ENCODE peak calls at places on chromosomes 2 and 18, in seven cellular contexts. D is GM23248, G is neural progenitor cell, Y is PC-9, J is GM23338, V is PC-3, M is SK-N-SH. R is an unnamed sample. For H3F3A, the result is how much of the 10 kb centered on the place peaks cover.

GRCh38 chr2:41784496-41784895 is 263.3 kb upstream of the PKDCC start:
- DNase-seq in D (no peak), G (no peak), Y (no peak), J (peak), V (peak), M (no peak), R (no peak)

GRCh38 chr18:68997845-68998244 is 200.0 kb downstream of the CCDC102B start:
- DNase-seq in D (no peak), G (no peak), Y (no peak), J (no peak), V (no peak), M (no peak), R (no peak)

GRCh38 chr2:232309592-232309991 is 69.0 kb upstream of the ALPP start:
- DNase-seq in D (no peak), G (no peak), Y (no peak), J (no peak), V (no peak), M (no peak), R (no peak)

GRCh38 chr18:67475673-67476072 is 40.8 kb downstream of the DSEL start:
- DNase-seq in D (peak), G (no peak), Y (no peak), J (no peak), V (no peak), M (no peak), R (no peak)

GRCh38 chr2:172965433-172965832 is 110.2 kb upstream of the MAP3K20 start:
- DNase-seq in D (peak), G (no peak), Y (no peak), J (no peak), V (no peak), M (no peak), R (no peak)

GRCh38 chr2:70070557-70071268 is 16.6 kb upstream of the PCBP1 start:
- DNase-seq in D (peak), G (peak), Y (peak), J (peak), V (peak), M (peak), R (peak)

GRCh38 chr2:173524257-173524951 is 169.7 kb downstream of the CDCA7 start:
- DNase-seq in D (no peak), G (no peak), Y (no peak), J (no peak), V (no peak), M (no peak), R (no peak)

GRCh38 chr2:105760639-105761337 is 16.1 kb downstream of the NCK2 start:
- DNase-seq in D (no peak), G (no peak), Y (no peak), J (no peak), V (no peak), M (no peak), R (no peak)

GRCh38 chr2:239131521-239131920 is 269.3 kb downstream of the HDAC4 start:
- DNase-seq in D (no peak), G (no peak), Y (no peak), J (no peak), V (no peak), M (no peak), R (no peak)

GRCh38 chr18:36662000-36662399 is 166.8 kb downstream of the TPGS2 start:
- DNase-seq in D (peak), G (peak), Y (no peak), J (peak), V (no peak), M (no peak), R (no peak)

GRCh38 chr2:218698885-218699284 is 11.8 kb upstream of the TTLL4 start:
- DNase-seq in D (no peak), G (no peak), Y (no peak), J (no peak), V (no peak), M (no peak), R (no peak)

GRCh38 chr18:31857516-31858106 is 85.3 kb downstream of the TRAPPC8 start:
- DNase-seq in D (no peak), G (no peak), Y (no peak), J (no peak), V (no peak), M (no peak), R (no peak)

GRCh38 chr2:127012868-127013267 is 94.1 kb downstream of the BIN1 start:
- DNase-seq in D (peak), G (no peak), Y (no peak), J (no peak), V (no peak), M (no peak), R (no peak)

GRCh38 chr2:33370886-33371285 is 105.6 kb upstream of the RASGRP3 start:
- DNase-seq in D (no peak), G (no peak), Y (no peak), J (no peak), V (no peak), M (no peak), R (no peak)

GRCh38 chr18:13280066-13280795 is 61.7 kb downstream of the LDLRAD4 start:
- DNase-seq in D (no peak), G (peak), Y (no peak), J (no peak), V (no peak), M (no peak), R (no peak)

GRCh38 chr2:208318127-208318526 is 52.1 kb downstream of the PIKFYVE start:
- DNase-seq in D (no peak), G (no peak), Y (no peak), J (no peak), V (no peak), M (no peak), R (no peak)

GRCh38 chr18:74519320-74520095 is 14.8 kb upstream of the CNDP1 start:
- DNase-seq in D (no peak), G (no peak), Y (no peak), J (no peak), V (no peak), M (no peak), R (no peak)

GRCh38 chr18:22604390-22604985 is 186.8 kb upstream of the CTAGE1 start:
- DNase-seq in D (no peak), G (no peak), Y (no peak), J (no peak), V (no peak), M (no peak), R (no peak)

GRCh38 chr2:228658998-228659397 is 477.5 kb upstream of the SPHKAP start:
- DNase-seq in D (peak), G (no peak), Y (no peak), J (no peak), V (peak), M (no peak), R (no peak)

GRCh38 chr18:70169747-70170146 is 35.7 kb downstream of the RTTN start:
- DNase-seq in D (no peak), G (no peak), Y (no peak), J (no peak), V (no peak), M (no peak), R (no peak)

GRCh38 chr18:10715791-10716190 is 190.0 kb downstream of the NAPG start:
- DNase-seq in D (peak), G (no peak), Y (no peak), J (no peak), V (peak), M (no peak), R (no peak)

GRCh38 chr2:58339548-58340243 is 98.6 kb upstream of the FANCL start:
- DNase-seq in D (no peak), G (no peak), Y (no peak), J (no peak), V (peak), M (no peak), R (no peak)

GRCh38 chr2:146544701-146545100 is 1300.1 kb upstream of the ACVR2A start:
- DNase-seq in D (no peak), G (no peak), Y (no peak), J (no peak), V (no peak), M (no peak), R (no peak)

GRCh38 chr2:147331790-147332419 is 512.9 kb upstream of the ACVR2A start:
- DNase-seq in D (peak), G (peak), Y (no peak), J (peak), V (peak), M (no peak), R (peak)

GRCh38 chr2:218230882-218231281 is 13.9 kb downstream of the ARPC2 start:
- DNase-seq in D (peak), G (no peak), Y (no peak), J (peak), V (peak), M (peak), R (peak)

GRCh38 chr2:85231952-85232351 is 95.8 kb downstream of the TGOLN2 start:
- DNase-seq in D (no peak), G (peak), Y (no peak), J (peak), V (no peak), M (no peak), R (no peak)

GRCh38 chr18:59606193-59607175 is 90.7 kb downstream of the CCBE1 start:
- DNase-seq in D (no peak), G (no peak), Y (no peak), J (no peak), V (no peak), M (no peak), R (no peak)

GRCh38 chr2:205424326-205424725 is 258.0 kb upstream of the NRP2 start:
- DNase-seq in D (no peak), G (no peak), Y (no peak), J (no peak), V (no peak), M (no peak), R (no peak)

GRCh38 chr18:68484241-68484640 is 230.7 kb downstream of the TMX3 start:
- DNase-seq in D (peak), G (no peak), Y (no peak), J (no peak), V (peak), M (no peak), R (no peak)

GRCh38 chr2:221612171-221612570 is 40.1 kb upstream of the EPHA4 start:
- DNase-seq in D (no peak), G (no peak), Y (no peak), J (no peak), V (no peak), M (no peak), R (no peak)

GRCh38 chr2:234240917-234241316 is 190.4 kb downstream of the SPP2 start:
- DNase-seq in D (peak), G (no peak), Y (peak), J (no peak), V (peak), M (no peak), R (no peak)

GRCh38 chr2:30422437-30422805 is 24.6 kb upstream of the LCLAT1 start:
- DNase-seq in D (peak), G (no peak), Y (no peak), J (no peak), V (peak), M (peak), R (no peak)

GRCh38 chr2:26560892-26561291 is 80.3 kb downstream of the CIB4 start:
- DNase-seq in D (no peak), G (no peak), Y (no peak), J (no peak), V (no peak), M (no peak), R (no peak)

GRCh38 chr18:58088723-58089074 is 44.7 kb downstream of the NEDD4L start:
- DNase-seq in D (no peak), G (no peak), Y (peak), J (no peak), V (peak), M (no peak), R (no peak)

GRCh38 chr2:212711851-212712250 is 173.2 kb upstream of the ERBB4 start:
- DNase-seq in D (peak), G (no peak), Y (no peak), J (no peak), V (peak), M (no peak), R (no peak)

DNA sequence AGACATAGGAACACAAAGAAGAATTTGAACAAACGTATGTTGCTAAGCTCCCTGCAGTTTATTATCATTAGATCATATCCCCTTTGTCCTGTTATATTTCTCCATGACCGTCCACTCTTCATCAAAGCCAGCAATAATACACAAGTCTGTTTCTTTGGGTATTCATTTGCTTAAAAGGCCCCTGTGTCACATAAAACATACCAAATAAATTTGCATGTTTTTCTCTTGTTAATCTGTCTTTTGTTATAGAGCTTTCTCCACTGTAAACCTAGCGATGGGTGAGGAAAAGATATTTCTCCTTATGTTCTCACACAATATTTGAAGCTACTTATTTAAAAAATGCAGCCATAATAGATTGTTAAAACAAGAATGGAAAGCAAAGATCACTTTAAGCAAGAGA is 42.9 kb upstream of the REL start:
- DNase-seq in D (no peak), G (no peak), Y (no peak), J (no peak), V (no peak), M (no peak), R (no peak)
- H3F3A ChIP-seq in D (under half), G (under half), Y (under half), J (under half), V (under half), M (under half), R (under half)

GRCh38 chr2:61419570-61419969 is 51.3 kb downstream of the USP34 start:
- DNase-seq in D (peak), G (no peak), Y (no peak), J (no peak), V (no peak), M (no peak), R (no peak)
- H3F3A ChIP-seq in D (under half), G (under half), Y (under half), J (under half), V (under half), M (under half), R (under half)

DNA sequence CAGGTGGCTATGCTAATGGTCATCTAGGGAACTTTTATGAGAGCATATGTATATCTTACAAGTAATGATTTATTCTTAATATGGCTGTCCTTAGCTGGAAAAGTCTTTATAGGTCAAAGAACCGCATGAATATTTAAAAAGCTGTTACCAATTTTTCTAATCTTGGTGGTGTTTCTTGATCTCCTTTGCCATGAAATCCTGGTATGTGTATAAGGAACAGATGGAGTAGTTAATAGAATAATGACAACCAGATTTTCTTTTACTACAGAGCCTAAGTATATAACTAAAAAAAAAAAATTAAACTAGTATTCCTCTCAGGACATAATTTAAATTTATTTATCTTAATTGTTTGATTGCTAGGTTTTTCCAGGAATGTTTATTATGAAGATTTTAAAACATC is 74.5 kb downstream of the RHBDD1 start:
- DNase-seq in D (no peak), G (no peak), Y (no peak), J (no peak), V (no peak), M (no peak), R (no peak)
- H3F3A ChIP-seq in D (under half), G (under half), Y (under half), J (under half), V (under half), M (under half), R (under half)

GRCh38 chr2:38581193-38582147 is 21.3 kb downstream of the HNRNPLL start:
- DNase-seq in D (peak), G (peak), Y (peak), J (peak), V (peak), M (peak), R (peak)
- H3F3A ChIP-seq in D (under half), G (under half), Y (under half), J (under half), V (under half), M (under half), R (under half)

GRCh38 chr2:238129166-238130010 is 9.1 kb upstream of the KLHL30 start:
- DNase-seq in D (no peak), G (no peak), Y (no peak), J (no peak), V (no peak), M (no peak), R (no peak)

GRCh38 chr2:238131761-238132462 is 6.6 kb upstream of the KLHL30 start:
- DNase-seq in D (no peak), G (no peak), Y (no peak), J (no peak), V (no peak), M (no peak), R (no peak)

GRCh38 chr2:238130111-238130695 is 8.3 kb upstream of the KLHL30 start:
- DNase-seq in D (no peak), G (no peak), Y (no peak), J (no peak), V (no peak), M (no peak), R (no peak)

GRCh38 chr2:238132463-238133450 is 5.7 kb upstream of the KLHL30 start:
- DNase-seq in D (no peak), G (no peak), Y (no peak), J (no peak), V (no peak), M (no peak), R (no peak)

DNA sequence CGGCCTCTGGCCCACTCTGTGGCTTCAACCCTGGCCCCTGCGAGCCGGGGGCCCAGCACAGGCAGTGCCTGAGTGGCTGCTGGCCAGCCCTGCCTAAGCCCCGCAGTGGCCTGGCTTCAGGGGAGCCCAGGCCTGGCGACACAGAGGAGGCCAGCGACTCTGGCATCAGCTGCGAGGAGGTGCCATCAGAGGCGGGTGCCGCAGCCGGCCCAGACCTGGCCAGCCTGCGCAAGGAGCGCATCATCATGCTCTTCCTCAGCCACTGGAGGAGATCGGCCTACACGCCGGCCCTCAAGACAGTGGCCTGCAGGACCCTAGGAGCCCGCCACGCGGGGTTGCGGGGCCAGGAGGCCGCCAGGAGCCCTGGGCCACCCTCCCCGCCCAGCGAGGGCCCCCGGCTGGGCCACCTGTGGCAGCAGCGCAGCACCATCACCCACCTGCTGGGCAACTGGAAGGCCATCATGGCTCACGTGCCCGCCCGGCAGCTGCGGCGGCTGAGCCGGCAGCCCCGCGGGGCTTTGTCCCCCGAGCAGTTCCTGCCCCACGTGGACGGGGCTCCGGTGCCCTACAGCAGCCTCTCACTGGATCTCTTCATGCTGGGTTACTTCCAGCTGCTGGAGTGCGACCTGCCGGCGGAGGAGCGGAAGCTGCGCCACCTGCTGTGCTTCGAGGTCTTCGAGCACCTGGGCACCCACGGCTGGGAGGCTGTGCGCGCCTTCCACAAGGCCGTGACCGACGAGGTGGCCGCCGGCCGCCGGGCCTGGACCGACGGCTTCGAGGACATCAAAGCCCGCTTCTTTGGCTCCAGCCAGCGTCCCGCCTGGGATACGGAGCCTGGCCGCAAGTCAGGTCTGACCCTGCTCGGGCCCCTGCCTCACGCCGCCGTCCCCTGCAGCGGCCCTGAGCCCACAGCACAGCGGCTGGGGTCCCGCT is 7.5 kb upstream of the KLHL30 start:
- DNase-seq in D (no peak), G (no peak), Y (no peak), J (no peak), V (no peak), M (no peak), R (no peak)
- H3F3A ChIP-seq in D (under half), G (under half), Y (under half), J (under half), V (under half), M (under half), R (under half)

GRCh38 chr18:49491534-49491856 is 4.5 kb upstream of the C18orf32 start:
- DNase-seq in D (no peak), G (no peak), Y (no peak), J (no peak), V (no peak), M (no peak), R (no peak)
- H3F3A ChIP-seq in D (half or more), G (half or more), Y (half or more), J (under half), V (under half), M (half or more), R (half or more)